ENCODE peak calls at places on chromosomes 6 and 20, in five cellular contexts. T is right lobe of liver, K is HCT116, M is tibial nerve, C is dorsolateral prefrontal cortex. G is an unnamed sample.

GRCh38 chr6:14645221-14645620 is 527.6 kb downstream of the CD83 start:
- DNase-seq in T (no peak), K (no peak), M (no peak), C (no peak), G (no peak)

GRCh38 chr20:51116765-51117686 is 94.1 kb upstream of the KCNG1 start:
- DNase-seq in T (no peak), K (no peak), M (no peak), C (no peak), G (no peak)

GRCh38 chr20:12528591-12529041 is 480.2 kb upstream of the SPTLC3 start:
- DNase-seq in T (no peak), K (no peak), M (no peak), C (no peak), G (no peak)

GRCh38 chr20:52268184-52268583 is 76.6 kb upstream of the ZFP64 start:
- DNase-seq in T (no peak), K (no peak), M (no peak), C (no peak), G (no peak)

GRCh38 chr20:63848003-63848911 is 13.0 kb upstream of the ABHD16B start:
- DNase-seq in T (no peak), K (no peak), M (no peak), C (no peak), G (no peak)

GRCh38 chr6:106546322-106547052 is 82.8 kb downstream of the RTN4IP1 start:
- DNase-seq in T (no peak), K (peak; percentile 76), M (no peak), C (no peak), G (no peak)

GRCh38 chr20:15582146-15582776 is 991.0 kb downstream of the KIF16B start:
- DNase-seq in T (no peak), K (no peak), M (no peak), C (no peak), G (no peak)

GRCh38 chr6:152341596-152341995 is 295.6 kb downstream of the SYNE1 start:
- DNase-seq in T (no peak), K (no peak), M (no peak), C (no peak), G (no peak)

GRCh38 chr6:27205375-27206278 is 41.9 kb upstream of the PRSS16 start:
- DNase-seq in T (no peak), K (no peak), M (no peak), C (no peak), G (peak; percentile 41)

GRCh38 chr6:53979468-53980067 is 131.7 kb upstream of the MLIP start:
- DNase-seq in T (no peak), K (peak; percentile 46), M (no peak), C (no peak), G (no peak)

GRCh38 chr20:25062841-25063240 is 4.9 kb upstream of the ACSS1 start:
- DNase-seq in T (no peak), K (no peak), M (no peak), C (no peak), G (no peak)

GRCh38 chr6:68108243-68108835 is 526.7 kb upstream of the ADGRB3 start:
- DNase-seq in T (no peak), K (no peak), M (no peak), C (no peak), G (no peak)

GRCh38 chr20:49914310-49915117 is 815 bp downstream of the SPATA2 start:
- DNase-seq in T (peak; percentile 37), K (no peak), M (no peak), C (no peak), G (no peak)

GRCh38 chr6:19415605-19416326 is 421.4 kb upstream of the ID4 start:
- DNase-seq in T (no peak), K (peak; percentile 47), M (no peak), C (no peak), G (no peak)

GRCh38 chr6:32854376-32855178 is 585 bp downstream of the PSMB9 start:
- DNase-seq in T (no peak), K (no peak), M (no peak), C (no peak), G (no peak)

GRCh38 chr6:24228681-24229255 is 102.8 kb downstream of the NRSN1 start:
- DNase-seq in T (no peak), K (no peak), M (no peak), C (no peak), G (no peak)

GRCh38 chr20:49424536-49424935 is 57.9 kb downstream of the KCNB1 start:
- DNase-seq in T (no peak), K (no peak), M (no peak), C (peak; percentile 45), G (no peak)

GRCh38 chr20:15297059-15297875 is 959.9 kb upstream of the FLRT3 start:
- DNase-seq in T (no peak), K (no peak), M (no peak), C (no peak), G (no peak)

GRCh38 chr6:135002229-135002844 is 52.3 kb downstream of the HBS1L start:
- DNase-seq in T (no peak), K (peak; percentile 4), M (no peak), C (no peak), G (peak; percentile 43)

GRCh38 chr6:6811151-6812002 is 222.9 kb downstream of the LY86 start:
- DNase-seq in T (peak; percentile 77), K (peak; percentile 100), M (no peak), C (no peak), G (no peak)

GRCh38 chr6:166825553-166826145 is 130.7 kb downstream of the RNASET2 start:
- DNase-seq in T (no peak), K (no peak), M (no peak), C (no peak), G (no peak)

GRCh38 chr20:33852971-33853813 is 42.0 kb downstream of the CHMP4B start:
- DNase-seq in T (no peak), K (no peak), M (no peak), C (no peak), G (no peak)

GRCh38 chr20:41176711-41177552 is 39.6 kb downstream of the PLCG1 start:
- DNase-seq in T (no peak), K (no peak), M (no peak), C (no peak), G (no peak)

GRCh38 chr6:39567091-39567490 is 158.1 kb downstream of the KIF6 start:
- DNase-seq in T (no peak), K (no peak), M (no peak), C (no peak), G (no peak)

GRCh38 chr6:122995930-122996796 is at the start of gene CLVS2:
- DNase-seq in T (peak; percentile 55), K (no peak), M (no peak), C (peak; percentile 47), G (no peak)

GRCh38 chr20:22582386-22582959 is 1.9 kb downstream of the FOXA2 start:
- DNase-seq in T (no peak), K (no peak), M (no peak), C (no peak), G (no peak)

GRCh38 chr20:2942439-2942838 is 69.2 kb downstream of the PTPRA start:
- DNase-seq in T (no peak), K (no peak), M (no peak), C (no peak), G (no peak)

GRCh38 chr20:44211177-44212039 is 837 bp upstream of the OSER1 start:
- DNase-seq in T (no peak), K (no peak), M (no peak), C (no peak), G (no peak)

DNA sequence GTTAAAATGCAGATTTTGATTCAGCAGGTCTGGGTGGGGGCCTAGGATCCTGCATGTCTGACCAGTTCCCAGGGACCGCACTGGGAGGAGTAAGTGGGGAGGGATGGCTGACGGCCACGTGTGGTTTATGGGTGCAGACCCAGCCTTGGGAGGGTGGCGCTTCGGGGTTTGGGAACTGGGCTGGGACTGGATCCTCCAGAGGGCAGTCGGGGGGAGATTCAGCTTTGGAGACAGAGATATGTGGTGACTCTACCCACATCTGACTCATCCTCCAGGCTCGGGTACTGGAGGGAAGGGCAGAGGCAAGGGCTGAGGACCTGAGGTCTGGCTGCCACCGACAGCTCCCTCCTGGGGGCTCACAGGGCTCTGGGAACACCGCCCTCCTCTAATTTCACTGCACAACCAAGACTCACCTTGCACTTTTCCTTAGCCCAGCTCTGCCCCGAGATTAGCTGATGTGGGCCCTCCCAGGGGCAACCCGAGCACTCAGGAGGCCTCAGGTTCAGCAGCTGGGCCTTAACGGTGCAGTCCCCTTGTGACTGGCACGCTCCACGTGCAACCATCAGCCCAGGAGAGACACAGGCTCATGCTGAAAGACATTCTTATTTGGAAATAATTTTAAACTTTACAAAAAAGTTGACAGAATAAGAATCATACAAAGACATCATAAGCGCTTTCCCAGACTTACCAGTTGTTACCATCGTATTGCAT is 172.8 kb upstream of the PMEPA1 start:
- DNase-seq in T (no peak), K (no peak), M (no peak), C (no peak), G (no peak)
- TF ChIP-seq CTCF in T (no peak), K (no peak), M (no peak), C (no peak), G (no peak)

DNA sequence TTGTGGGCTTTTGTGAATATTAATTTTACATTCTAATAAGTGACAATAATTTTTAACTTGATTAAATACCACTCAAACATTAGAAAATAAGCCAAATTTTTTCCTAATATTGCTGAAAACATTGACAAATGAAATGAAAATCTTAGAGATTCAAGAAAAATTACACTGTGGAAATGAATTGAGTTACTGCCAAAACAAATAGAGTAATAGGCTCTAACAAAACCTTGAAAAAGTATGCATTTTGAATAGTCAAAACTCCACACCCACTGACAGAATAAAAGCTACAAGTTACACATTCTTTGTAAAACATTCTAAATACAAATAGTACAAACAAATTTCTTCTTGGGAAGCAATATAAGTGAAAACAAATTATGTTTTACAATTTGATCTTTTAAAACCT is 5.9 kb downstream of the TBX18 start:
- DNase-seq in T (no peak), K (no peak), M (no peak), C (no peak), G (no peak)
- H3K4me3 ChIP-seq in T (no peak overlapping the region), K (no peak overlapping the region), M (no peak overlapping the region), C (no peak overlapping the region), G (no peak overlapping the region)

GRCh38 chr20:4245542-4245941 is 230.2 kb upstream of the RNF24 start:
- DNase-seq in T (no peak), K (no peak), M (no peak), C (no peak), G (no peak)

GRCh38 chr20:4247261-4247660 is 231.9 kb upstream of the RNF24 start:
- DNase-seq in T (no peak), K (no peak), M (no peak), C (no peak), G (no peak)

GRCh38 chr20:4247898-4248858 is 232.8 kb upstream of the RNF24 start:
- DNase-seq in T (no peak), K (no peak), M (no peak), C (no peak), G (no peak)

GRCh38 chr20:4244700-4245485 is 229.5 kb upstream of the RNF24 start:
- DNase-seq in T (no peak), K (no peak), M (no peak), C (no peak), G (no peak)

DNA sequence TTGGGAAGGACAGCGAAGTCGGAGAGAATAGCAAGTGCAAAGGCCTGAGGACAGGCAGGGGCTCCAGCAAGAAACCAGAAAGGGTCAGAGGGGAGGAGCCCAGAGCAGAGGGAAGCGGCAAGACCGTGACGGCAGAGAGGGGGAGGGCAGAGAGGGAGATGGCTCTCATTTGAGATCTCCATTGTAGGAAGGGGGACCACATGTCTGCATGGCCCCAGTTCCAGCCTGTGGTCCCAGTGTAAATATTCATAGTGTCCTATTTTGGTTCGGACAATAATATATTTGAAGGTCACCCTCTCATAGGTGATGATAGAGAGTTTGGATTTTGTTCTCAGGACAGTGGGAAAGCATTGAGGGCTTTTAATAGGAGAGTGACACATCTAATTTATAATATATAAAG is 231.1 kb upstream of the RNF24 start:
- DNase-seq in T (no peak), K (no peak), M (no peak), C (no peak), G (no peak)
- H3K27me3 ChIP-seq in T (peaks cover 20% of the 10 kb centered on the region), K (no peaks in the 10 kb centered on the region), M (no peaks in the 10 kb centered on the region), C (peaks cover 36% of the 10 kb centered on the region), G (no peaks in the 10 kb centered on the region)

GRCh38 chr6:114181629-114182028 is 161.2 kb downstream of the HS3ST5 start:
- DNase-seq in T (no peak), K (no peak), M (no peak), C (no peak), G (no peak)
- TF ChIP-seq CTCF in T (no peak), K (no peak), M (no peak), C (no peak), G (no peak)

G was measured in GM06990.